ENCODE peak calls at places on chromosome 19, in nine cellular contexts. One of them, this sample, is unnamed.

GRCh38 chr19:14056741-14057356 is 5.0 kb downstream of the PALM3 start:
- DNase-seq in SK-N-SH: peak
- DNase-seq in astrocyte: no peak
- DNase-seq in A549: no peak
- DNase-seq in spleen: no peak
- DNase-seq in uterus: no peak
- DNase-seq in ascending aorta: no peak
- DNase-seq in Peyer's patch: no peak
- DNase-seq in CD4-positive, alpha-beta T cell: no peak
- DNase-seq in this sample: no peak

GRCh38 chr19:6500837-6501739 is 1.0 kb downstream of the TUBB4A start:
- DNase-seq in astrocyte: no peak
- DNase-seq in A549: no peak
- DNase-seq in Peyer's patch: no peak
- DNase-seq in ascending aorta: no peak
- DNase-seq in CD4-positive, alpha-beta T cell: no peak
- DNase-seq in spleen: no peak
- DNase-seq in uterus: no peak
- DNase-seq in SK-N-SH: no peak
- DNase-seq in this sample: no peak

GRCh38 chr19:11205939-11206570 is 8.7 kb upstream of the KANK2 start:
- DNase-seq in uterus: no peak
- DNase-seq in CD4-positive, alpha-beta T cell: no peak
- DNase-seq in astrocyte: no peak
- DNase-seq in SK-N-SH: no peak
- DNase-seq in A549: no peak
- DNase-seq in ascending aorta: no peak
- DNase-seq in Peyer's patch: no peak
- DNase-seq in spleen: no peak
- DNase-seq in this sample: no peak

GRCh38 chr19:6828698-6829633 is 56.5 kb downstream of the VAV1 start:
- DNase-seq in ascending aorta: no peak
- DNase-seq in spleen: no peak
- DNase-seq in CD4-positive, alpha-beta T cell: peak
- DNase-seq in SK-N-SH: no peak
- DNase-seq in uterus: no peak
- DNase-seq in A549: peak
- DNase-seq in Peyer's patch: no peak
- DNase-seq in astrocyte: no peak
- DNase-seq in this sample: no peak

GRCh38 chr19:5624741-5625140 is 1.9 kb downstream of the SAFB start:
- DNase-seq in spleen: no peak
- DNase-seq in CD4-positive, alpha-beta T cell: no peak
- DNase-seq in ascending aorta: no peak
- DNase-seq in A549: no peak
- DNase-seq in astrocyte: no peak
- DNase-seq in uterus: no peak
- DNase-seq in Peyer's patch: no peak
- DNase-seq in SK-N-SH: no peak
- DNase-seq in this sample: no peak

GRCh38 chr19:50679177-50680125 is 30.2 kb downstream of the C19orf81 start:
- DNase-seq in CD4-positive, alpha-beta T cell: peak
- DNase-seq in A549: peak
- DNase-seq in ascending aorta: peak
- DNase-seq in SK-N-SH: peak
- DNase-seq in spleen: peak
- DNase-seq in uterus: peak
- DNase-seq in astrocyte: peak
- DNase-seq in Peyer's patch: peak
- DNase-seq in this sample: no peak

GRCh38 chr19:5211217-5211822 is 129.3 kb downstream of the PTPRS start:
- DNase-seq in uterus: no peak
- DNase-seq in SK-N-SH: no peak
- DNase-seq in A549: no peak
- DNase-seq in CD4-positive, alpha-beta T cell: no peak
- DNase-seq in spleen: no peak
- DNase-seq in Peyer's patch: no peak
- DNase-seq in astrocyte: no peak
- DNase-seq in ascending aorta: no peak
- DNase-seq in this sample: no peak

GRCh38 chr19:11261902-11262839 is at the start of gene DOCK6:
- DNase-seq in astrocyte: no peak
- DNase-seq in ascending aorta: no peak
- DNase-seq in uterus: peak
- DNase-seq in Peyer's patch: peak
- DNase-seq in spleen: peak
- DNase-seq in A549: no peak
- DNase-seq in SK-N-SH: peak
- DNase-seq in CD4-positive, alpha-beta T cell: no peak
- DNase-seq in this sample: no peak

GRCh38 chr19:31350693-31351211 is 1.5 kb upstream of the TSHZ3 start:
- DNase-seq in A549: no peak
- DNase-seq in SK-N-SH: peak
- DNase-seq in spleen: peak
- DNase-seq in astrocyte: peak
- DNase-seq in uterus: peak
- DNase-seq in ascending aorta: no peak
- DNase-seq in CD4-positive, alpha-beta T cell: no peak
- DNase-seq in Peyer's patch: no peak
- DNase-seq in this sample: no peak

GRCh38 chr19:43464089-43464775 is 1.2 kb downstream of the LYPD3 start:
- DNase-seq in A549: no peak
- DNase-seq in uterus: peak
- DNase-seq in ascending aorta: peak
- DNase-seq in CD4-positive, alpha-beta T cell: no peak
- DNase-seq in SK-N-SH: peak
- DNase-seq in Peyer's patch: peak
- DNase-seq in spleen: peak
- DNase-seq in astrocyte: no peak
- DNase-seq in this sample: no peak

GRCh38 chr19:37987356-37988332 is 80.6 kb downstream of the SIPA1L3 start:
- DNase-seq in A549: no peak
- DNase-seq in uterus: no peak
- DNase-seq in astrocyte: no peak
- DNase-seq in SK-N-SH: no peak
- DNase-seq in CD4-positive, alpha-beta T cell: no peak
- DNase-seq in spleen: peak
- DNase-seq in ascending aorta: no peak
- DNase-seq in Peyer's patch: no peak
- DNase-seq in this sample: no peak

GRCh38 chr19:29783627-29784190 is 28.1 kb upstream of the CCNE1 start:
- DNase-seq in uterus: no peak
- DNase-seq in CD4-positive, alpha-beta T cell: no peak
- DNase-seq in spleen: no peak
- DNase-seq in Peyer's patch: no peak
- DNase-seq in astrocyte: no peak
- DNase-seq in A549: no peak
- DNase-seq in ascending aorta: no peak
- DNase-seq in SK-N-SH: no peak
- DNase-seq in this sample: no peak

GRCh38 chr19:29785360-29785759 is 26.4 kb upstream of the CCNE1 start:
- DNase-seq in astrocyte: no peak
- DNase-seq in A549: no peak
- DNase-seq in spleen: no peak
- DNase-seq in SK-N-SH: no peak
- DNase-seq in Peyer's patch: no peak
- DNase-seq in uterus: no peak
- DNase-seq in ascending aorta: no peak
- DNase-seq in CD4-positive, alpha-beta T cell: no peak
- DNase-seq in this sample: no peak

GRCh38 chr19:29784598-29785223 is 27.1 kb upstream of the CCNE1 start:
- DNase-seq in SK-N-SH: no peak
- DNase-seq in astrocyte: no peak
- DNase-seq in uterus: no peak
- DNase-seq in Peyer's patch: no peak
- DNase-seq in CD4-positive, alpha-beta T cell: no peak
- DNase-seq in spleen: no peak
- DNase-seq in ascending aorta: no peak
- DNase-seq in A549: no peak
- DNase-seq in this sample: no peak

GRCh38 chr19:29789007-29789406 is 22.8 kb upstream of the CCNE1 start:
- DNase-seq in ascending aorta: no peak
- DNase-seq in spleen: no peak
- DNase-seq in uterus: no peak
- DNase-seq in CD4-positive, alpha-beta T cell: no peak
- DNase-seq in astrocyte: no peak
- DNase-seq in Peyer's patch: no peak
- DNase-seq in A549: no peak
- DNase-seq in SK-N-SH: no peak
- DNase-seq in this sample: no peak

GRCh38 chr19:29785955-29786589 is 25.7 kb upstream of the CCNE1 start:
- DNase-seq in astrocyte: no peak
- DNase-seq in ascending aorta: no peak
- DNase-seq in SK-N-SH: no peak
- DNase-seq in Peyer's patch: no peak
- DNase-seq in uterus: no peak
- DNase-seq in spleen: no peak
- DNase-seq in A549: no peak
- DNase-seq in CD4-positive, alpha-beta T cell: no peak
- DNase-seq in this sample: no peak
- TF ChIP-seq CTCF in astrocyte: no peak
- TF ChIP-seq CTCF in ascending aorta: no peak
- TF ChIP-seq CTCF in SK-N-SH: no peak
- TF ChIP-seq CTCF in Peyer's patch: no peak
- TF ChIP-seq CTCF in uterus: no peak
- TF ChIP-seq CTCF in spleen: no peak
- TF ChIP-seq CTCF in A549: peak
- TF ChIP-seq CTCF in CD4-positive, alpha-beta T cell: no peak
- TF ChIP-seq CTCF in this sample: no peak

DNA sequence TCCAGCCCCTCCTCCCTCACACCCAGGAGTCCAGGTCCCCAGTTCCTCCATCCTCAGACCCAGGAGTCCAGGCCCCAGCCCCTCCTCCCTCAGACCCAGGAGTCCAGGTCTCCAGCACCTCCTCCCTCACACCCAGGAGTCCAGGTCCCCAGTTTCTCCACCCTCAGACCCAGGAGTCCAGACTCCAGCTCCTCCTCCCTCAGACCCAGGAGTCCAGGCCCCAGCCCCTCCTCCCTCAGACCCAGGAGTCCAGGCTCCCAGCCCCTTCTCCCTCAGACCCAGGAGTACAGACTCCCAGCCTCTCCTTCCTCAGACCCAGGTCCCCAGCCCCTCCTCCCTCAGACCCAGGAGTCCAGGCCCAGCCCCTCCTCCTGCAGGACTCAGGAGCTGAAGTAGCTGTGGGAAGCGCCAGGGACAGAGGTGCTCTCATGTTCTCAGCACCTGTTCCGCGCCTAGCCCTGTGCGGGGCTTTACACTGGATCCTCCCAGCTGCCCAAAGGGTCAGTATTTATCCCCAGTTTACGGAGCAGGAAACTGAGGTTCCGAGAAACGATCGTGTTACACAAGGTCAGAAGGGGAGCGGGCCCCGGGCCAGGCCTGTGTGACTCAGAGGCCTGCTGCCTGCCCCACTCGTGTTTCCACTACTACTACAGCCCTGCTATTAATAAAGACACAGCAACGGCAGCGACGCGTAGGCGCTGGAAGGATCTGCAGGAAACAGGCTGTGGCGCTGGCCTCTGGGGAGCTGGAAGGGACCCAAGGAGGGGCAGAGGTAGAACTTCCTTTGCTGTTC is 1.7 kb upstream of the SBK3 start:
- DNase-seq in A549: no peak
- DNase-seq in SK-N-SH: no peak
- DNase-seq in ascending aorta: peak
- DNase-seq in Peyer's patch: no peak
- DNase-seq in astrocyte: peak
- DNase-seq in uterus: peak
- DNase-seq in spleen: no peak
- DNase-seq in CD4-positive, alpha-beta T cell: no peak
- DNase-seq in this sample: peak
- H3K27ac ChIP-seq in A549: peak
- H3K27ac ChIP-seq in SK-N-SH: peak
- H3K27ac ChIP-seq in ascending aorta: peak
- H3K27ac ChIP-seq in Peyer's patch: peak
- H3K27ac ChIP-seq in astrocyte: peak
- H3K27ac ChIP-seq in uterus: peak
- H3K27ac ChIP-seq in spleen: no peak
- H3K27ac ChIP-seq in CD4-positive, alpha-beta T cell: no peak
- H3K27ac ChIP-seq in this sample: peak

GRCh38 chr19:3138268-3138667 is 2.4 kb downstream of the GNA15 start:
- DNase-seq in CD4-positive, alpha-beta T cell: no peak
- DNase-seq in Peyer's patch: no peak
- DNase-seq in uterus: no peak
- DNase-seq in SK-N-SH: no peak
- DNase-seq in ascending aorta: no peak
- DNase-seq in spleen: no peak
- DNase-seq in A549: no peak
- DNase-seq in astrocyte: no peak
- DNase-seq in this sample: no peak

GRCh38 chr19:3135961-3136683 is at the start of gene GNA15:
- DNase-seq in Peyer's patch: no peak
- DNase-seq in CD4-positive, alpha-beta T cell: peak
- DNase-seq in astrocyte: no peak
- DNase-seq in spleen: peak
- DNase-seq in ascending aorta: no peak
- DNase-seq in A549: no peak
- DNase-seq in uterus: no peak
- DNase-seq in SK-N-SH: no peak
- DNase-seq in this sample: no peak

GRCh38 chr19:3133793-3134116 is 2.1 kb upstream of the GNA15 start:
- DNase-seq in uterus: no peak
- DNase-seq in astrocyte: no peak
- DNase-seq in spleen: no peak
- DNase-seq in A549: no peak
- DNase-seq in Peyer's patch: no peak
- DNase-seq in SK-N-SH: no peak
- DNase-seq in ascending aorta: no peak
- DNase-seq in CD4-positive, alpha-beta T cell: no peak
- DNase-seq in this sample: no peak

GRCh38 chr19:3137139-3137538 is 1.3 kb downstream of the GNA15 start:
- DNase-seq in astrocyte: no peak
- DNase-seq in spleen: no peak
- DNase-seq in SK-N-SH: no peak
- DNase-seq in uterus: peak
- DNase-seq in Peyer's patch: no peak
- DNase-seq in CD4-positive, alpha-beta T cell: no peak
- DNase-seq in ascending aorta: no peak
- DNase-seq in A549: no peak
- DNase-seq in this sample: no peak

DNA sequence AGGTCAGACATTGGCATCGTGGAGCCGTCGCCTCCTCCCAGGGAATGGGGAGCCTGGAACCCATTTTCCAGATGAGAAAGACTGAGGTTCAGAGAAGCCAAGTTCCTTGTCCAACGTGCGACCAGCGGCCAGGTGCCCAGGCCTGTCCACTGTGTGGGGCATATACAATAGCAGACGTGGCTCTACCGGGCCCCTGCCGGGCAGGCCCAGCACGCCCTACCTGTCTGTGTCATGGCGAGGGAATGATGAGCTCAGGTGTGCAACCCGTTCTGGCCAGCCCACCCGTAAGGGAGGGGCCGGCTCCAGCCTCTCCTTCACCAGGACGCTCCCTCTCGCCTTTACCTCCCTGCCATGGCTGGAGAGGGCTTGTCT is 837 bp downstream of the GNA15 start:
- DNase-seq in SK-N-SH: no peak
- DNase-seq in CD4-positive, alpha-beta T cell: no peak
- DNase-seq in uterus: no peak
- DNase-seq in ascending aorta: no peak
- DNase-seq in A549: no peak
- DNase-seq in Peyer's patch: no peak
- DNase-seq in spleen: no peak
- DNase-seq in astrocyte: no peak
- DNase-seq in this sample: no peak
- TF ChIP-seq CTCF in SK-N-SH: no peak
- TF ChIP-seq CTCF in CD4-positive, alpha-beta T cell: no peak
- TF ChIP-seq CTCF in uterus: no peak
- TF ChIP-seq CTCF in ascending aorta: no peak
- TF ChIP-seq CTCF in A549: no peak
- TF ChIP-seq CTCF in Peyer's patch: no peak
- TF ChIP-seq CTCF in spleen: no peak
- TF ChIP-seq CTCF in astrocyte: no peak
- TF ChIP-seq CTCF in this sample: no peak

GRCh38 chr19:48254529-48254970 is 1.2 kb downstream of the CARD8 start:
- DNase-seq in spleen: no peak
- DNase-seq in A549: no peak
- DNase-seq in SK-N-SH: no peak
- DNase-seq in astrocyte: no peak
- DNase-seq in ascending aorta: no peak
- DNase-seq in uterus: no peak
- DNase-seq in CD4-positive, alpha-beta T cell: no peak
- DNase-seq in Peyer's patch: no peak
- DNase-seq in this sample: no peak
- H3K27ac ChIP-seq in spleen: peak
- H3K27ac ChIP-seq in A549: no peak
- H3K27ac ChIP-seq in SK-N-SH: no peak
- H3K27ac ChIP-seq in astrocyte: no peak
- H3K27ac ChIP-seq in ascending aorta: no peak
- H3K27ac ChIP-seq in uterus: no peak
- H3K27ac ChIP-seq in CD4-positive, alpha-beta T cell: peak
- H3K27ac ChIP-seq in Peyer's patch: peak
- H3K27ac ChIP-seq in this sample: no peak

This sample was measured in Panc1.